ENCODE peak calls at places on chromosome 12, in five cellular contexts. B is neuronal stem cell, F is cardiac muscle cell, Z is breast epithelium, N is IMR-90. H is an unnamed sample.

GRCh38 chr12:11321980-11322379 is 11.7 kb upstream of the PRB4 start:
- DNase-seq in B (no peak), F (no peak), Z (no peak), N (no peak), H (no peak)

GRCh38 chr12:49195734-49196133 is 6.9 kb upstream of the TUBA1A start:
- DNase-seq in B (no peak), F (no peak), Z (no peak), N (no peak), H (no peak)

GRCh38 chr12:98498635-98499034 is 16.8 kb upstream of the TMPO start:
- DNase-seq in B (no peak), F (no peak), Z (no peak), N (no peak), H (no peak)

GRCh38 chr12:6839482-6840201 is 1.1 kb upstream of the GNB3 start:
- DNase-seq in B (no peak), F (no peak), Z (no peak), N (no peak), H (no peak)

GRCh38 chr12:66603458-66603857 is 75.4 kb downstream of the GRIP1 start:
- DNase-seq in B (no peak), F (no peak), Z (no peak), N (no peak), H (no peak)

GRCh38 chr12:113373966-113374365 is 15.6 kb downstream of the PLBD2 start:
- DNase-seq in B (no peak), F (no peak), Z (no peak), N (no peak), H (no peak)

GRCh38 chr12:14846878-14847580 is 3.7 kb upstream of the ART4 start:
- DNase-seq in B (no peak), F (peak; percentile 50), Z (no peak), N (no peak), H (no peak)

GRCh38 chr12:64733857-64734256 is 25.3 kb downstream of the GNS start:
- DNase-seq in B (no peak), F (no peak), Z (no peak), N (no peak), H (no peak)

GRCh38 chr12:9237286-9237685 is 29.1 kb upstream of the PZP start:
- DNase-seq in B (no peak), F (no peak), Z (no peak), N (no peak), H (no peak)

GRCh38 chr12:94145231-94145979 is 3.0 kb upstream of the PLXNC1 start:
- DNase-seq in B (no peak), F (peak; percentile 77), Z (no peak), N (peak; percentile 55), H (no peak)

GRCh38 chr12:51864701-51865469 is 16.4 kb upstream of the FIGNL2 start:
- DNase-seq in B (no peak), F (peak; percentile 28), Z (no peak), N (no peak), H (no peak)

GRCh38 chr12:76144253-76144564 is 59.7 kb upstream of the NAP1L1 start:
- DNase-seq in B (no peak), F (peak; percentile 79), Z (no peak), N (peak; percentile 36), H (no peak)

GRCh38 chr12:7609051-7609450 is 56.7 kb downstream of the APOBEC1 start:
- DNase-seq in B (no peak), F (no peak), Z (no peak), N (no peak), H (no peak)

GRCh38 chr12:47789712-47790489 is 16.9 kb downstream of the SLC48A1 start:
- DNase-seq in B (no peak), F (no peak), Z (no peak), N (no peak), H (no peak)

GRCh38 chr12:75587340-75588106 is 76.1 kb upstream of the KRR1 start:
- DNase-seq in B (no peak), F (no peak), Z (no peak), N (peak; percentile 52), H (no peak)

GRCh38 chr12:27575099-27575779 is 51.2 kb downstream of the PPFIBP1 start:
- DNase-seq in B (no peak), F (no peak), Z (no peak), N (peak; percentile 41), H (no peak)

GRCh38 chr12:120199595-120200306 is 1.2 kb downstream of the RPLP0 start:
- DNase-seq in B (no peak), F (peak; percentile 95), Z (no peak), N (peak; percentile 77), H (no peak)

GRCh38 chr12:113400362-113400761 is 3.3 kb downstream of the SDS start:
- DNase-seq in B (no peak), F (no peak), Z (no peak), N (no peak), H (no peak)

GRCh38 chr12:99111600-99111999 is 466.5 kb downstream of the APAF1 start:
- DNase-seq in B (no peak), F (no peak), Z (no peak), N (no peak), H (no peak)

GRCh38 chr12:75944097-75944904 is 87.3 kb downstream of the PHLDA1 start:
- DNase-seq in B (no peak), F (peak; percentile 89), Z (no peak), N (peak; percentile 95), H (no peak)

GRCh38 chr12:99087278-99087677 is 442.2 kb downstream of the APAF1 start:
- DNase-seq in B (peak; percentile 32), F (peak; percentile 0), Z (no peak), N (no peak), H (no peak)

GRCh38 chr12:121114019-121114639 is 18.5 kb upstream of the P2RX7 start:
- DNase-seq in B (no peak), F (no peak), Z (no peak), N (no peak), H (no peak)

GRCh38 chr12:22856120-22856699 is 231.2 kb downstream of the ETNK1 start:
- DNase-seq in B (peak; percentile 14), F (peak; percentile 53), Z (no peak), N (peak; percentile 45), H (no peak)

GRCh38 chr12:49893753-49894752 is 9.6 kb downstream of the FAIM2 start:
- DNase-seq in B (no peak), F (peak; percentile 45), Z (peak; percentile 93), N (peak; percentile 19), H (no peak)

GRCh38 chr12:51631591-51631990 is 40.6 kb downstream of the SCN8A start:
- DNase-seq in B (no peak), F (peak; percentile 14), Z (no peak), N (peak; percentile 82), H (no peak)

GRCh38 chr12:92987362-92987761 is 58.3 kb upstream of the EEA1 start:
- DNase-seq in B (peak; percentile 59), F (peak; percentile 89), Z (no peak), N (peak; percentile 79), H (no peak)

GRCh38 chr12:65822732-65823480 is 1.4 kb upstream of the HMGA2 start:
- DNase-seq in B (peak; percentile 64), F (peak; percentile 81), Z (no peak), N (peak; percentile 79), H (no peak)

GRCh38 chr12:115176741-115177400 is 492.9 kb upstream of the TBX3 start:
- DNase-seq in B (no peak), F (peak; percentile 42), Z (no peak), N (no peak), H (no peak)

GRCh38 chr12:32032205-32032810 is 73.1 kb downstream of the RESF1 start:
- DNase-seq in B (no peak), F (peak; percentile 36), Z (no peak), N (peak; percentile 23), H (no peak)

GRCh38 chr12:98637068-98637467 is 7.5 kb downstream of the IKBIP start:
- DNase-seq in B (no peak), F (no peak), Z (no peak), N (no peak), H (no peak)

GRCh38 chr12:88953029-88953586 is 372.8 kb upstream of the KITLG start:
- DNase-seq in B (no peak), F (no peak), Z (no peak), N (no peak), H (no peak)

GRCh38 chr12:6370576-6370935 is 4.8 kb downstream of the SCNN1A start:
- DNase-seq in B (no peak), F (no peak), Z (no peak), N (no peak), H (no peak)

GRCh38 chr12:94151577-94151976 is 3.2 kb downstream of the PLXNC1 start:
- DNase-seq in B (no peak), F (no peak), Z (no peak), N (no peak), H (no peak)

DNA sequence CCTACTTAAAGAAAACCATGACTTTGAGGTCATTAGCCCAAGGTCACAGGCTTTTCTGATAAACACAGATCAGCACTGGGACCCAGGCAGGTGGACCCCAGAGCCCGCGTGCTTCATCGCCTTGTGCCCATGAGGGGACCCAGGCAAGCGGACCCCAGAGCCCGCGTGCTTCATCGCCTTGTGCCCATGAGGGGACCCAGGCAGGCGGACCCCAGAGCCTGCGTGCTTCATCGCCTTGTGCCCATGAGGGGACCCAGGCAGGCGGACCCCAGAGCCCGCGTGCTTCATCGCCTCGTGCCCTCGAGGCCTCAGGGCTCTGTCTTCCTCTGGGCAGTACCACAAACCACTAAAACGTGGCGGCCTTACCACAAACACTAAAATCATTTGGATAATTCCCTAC is 31.7 kb downstream of the STX2 start:
- DNase-seq in B (no peak), F (no peak), Z (no peak), N (no peak), H (no peak)
- H3K9me3 ChIP-seq in B (no peaks in the 10 kb centered on the region), F (no peaks in the 10 kb centered on the region), Z (no peaks in the 10 kb centered on the region), N (no peaks in the 10 kb centered on the region), H (no peaks in the 10 kb centered on the region)

GRCh38 chr12:57661376-57661775 is 28.4 kb upstream of the B4GALNT1 start:
- DNase-seq in B (no peak), F (no peak), Z (no peak), N (no peak), H (no peak)

GRCh38 chr12:57654042-57654441 is 21.0 kb upstream of the B4GALNT1 start:
- DNase-seq in B (no peak), F (no peak), Z (no peak), N (no peak), H (no peak)

GRCh38 chr12:57657744-57658143 is 24.7 kb upstream of the B4GALNT1 start:
- DNase-seq in B (no peak), F (peak; percentile 73), Z (peak; percentile 77), N (peak; percentile 5), H (no peak)

GRCh38 chr12:57655541-57656240 is 22.7 kb upstream of the B4GALNT1 start:
- DNase-seq in B (no peak), F (no peak), Z (no peak), N (no peak), H (no peak)

DNA sequence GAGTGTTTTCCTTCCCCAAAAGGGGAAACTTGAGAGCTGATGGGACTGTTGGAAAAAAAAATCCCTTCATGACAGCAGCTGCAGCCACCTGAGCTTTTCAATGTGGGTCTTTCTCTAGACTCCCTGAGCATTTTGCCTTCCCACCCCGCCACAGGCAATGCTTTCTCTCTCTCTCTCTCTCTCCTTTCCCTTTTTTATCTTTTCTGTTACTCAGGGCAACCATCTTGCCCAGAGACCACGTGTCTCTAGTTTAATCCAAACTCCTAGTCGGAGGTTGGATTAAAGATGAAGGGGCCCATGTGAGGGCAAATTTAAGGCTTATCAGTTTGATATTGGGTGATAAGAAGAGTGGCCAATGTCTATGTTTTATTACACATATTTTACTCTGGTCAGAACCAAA is 25.9 kb upstream of the B4GALNT1 start:
- DNase-seq in B (no peak), F (no peak), Z (no peak), N (no peak), H (no peak)
- H3K9me3 ChIP-seq in B (peaks cover 15% of the 10 kb centered on the region), F (no peaks in the 10 kb centered on the region), Z (no peaks in the 10 kb centered on the region), N (peaks cover 6% of the 10 kb centered on the region), H (no peaks in the 10 kb centered on the region)

GRCh38 chr12:56900583-56900982 is 33.6 kb downstream of the SDR9C7 start:
- DNase-seq in B (no peak), F (peak; percentile 8), Z (no peak), N (peak; percentile 19), H (no peak)
- H3K9me3 ChIP-seq in B (no peaks in the 10 kb centered on the region), F (no peaks in the 10 kb centered on the region), Z (peaks cover 30% of the 10 kb centered on the region), N (peaks cover 19% of the 10 kb centered on the region), H (peaks cover 7% of the 10 kb centered on the region)

GRCh38 chr12:130078852-130079251 is 83.4 kb upstream of the FZD10 start:
- DNase-seq in B (no peak), F (no peak), Z (no peak), N (no peak), H (no peak)
- H3K9me3 ChIP-seq in B (no peaks in the 10 kb centered on the region), F (no peaks in the 10 kb centered on the region), Z (no peaks in the 10 kb centered on the region), N (peaks cover 37% of the 10 kb centered on the region), H (no peaks in the 10 kb centered on the region)